ENCODE peak calls at places on chromosome 21, in eight cellular contexts. B is stimulated activated naive CD4-positive, alpha-beta T cell; A is stimulated activated CD4-positive, alpha-beta T cell treated with anti-CD3 and anti-CD28 coated beads, Interleukin-2, amount 100 ng/mL, for 48 hours; D is NCI-H460; Y is left ventricle myocardium inferior; P is Right ventricle myocardium superior; G is NCI-H2081; T is activated T-helper 2 cell treated with anti-CD3 and anti-CD28 coated beads, Interferon-gamma antibody, Interleukin-2, Interleukin-4, amounts not matched to agents 10 μg/mL and 5 μg/mL and 100 μg/mL, durations not matched to agents 14 hours and 24 hours and 36 hours. C is an unnamed sample.

GRCh38 chr21:45551316-45551715 is 9.1 kb upstream of the SLC19A1 start:
- DNase-seq in T (no peak), D (peak; percentile 75), Y (peak; percentile 9), B (no peak), G (no peak), A (no peak), P (no peak), C (no peak)

GRCh38 chr21:35611752-35612151 is 448.6 kb downstream of the SETD4 start:
- DNase-seq in D (no peak), G (no peak), P (no peak), A (no peak), T (no peak), B (no peak), Y (no peak), C (no peak)

GRCh38 chr21:24353492-24353891 is 1253.8 kb downstream of the MRPL39 start:
- DNase-seq in D (no peak), B (no peak), T (no peak), Y (no peak), P (no peak), G (no peak), A (no peak), C (no peak)

GRCh38 chr21:15506086-15506485 is 223.7 kb upstream of the USP25 start:
- DNase-seq in G (no peak), B (no peak), P (no peak), T (no peak), Y (no peak), A (no peak), D (no peak), C (no peak)

GRCh38 chr21:41964171-41964570 is 10.4 kb upstream of the C2CD2 start:
- DNase-seq in D (no peak), P (no peak), Y (no peak), T (no peak), G (no peak), B (no peak), A (no peak), C (no peak)

GRCh38 chr21:41564871-41565281 is 56.9 kb upstream of the TMPRSS2 start:
- DNase-seq in G (no peak), B (no peak), Y (no peak), T (no peak), A (no peak), D (no peak), P (no peak), C (no peak)

GRCh38 chr21:25845729-25846256 is 111.0 kb downstream of the GABPA start:
- DNase-seq in T (no peak), D (no peak), P (no peak), G (no peak), Y (no peak), A (no peak), B (no peak), C (peak; percentile 52)

GRCh38 chr21:35011681-35012080 is 37.4 kb downstream of the RUNX1 start:
- DNase-seq in A (no peak), B (no peak), D (no peak), G (no peak), T (no peak), Y (no peak), P (no peak), C (no peak)

GRCh38 chr21:17622018-17622417 is 9.3 kb upstream of the BTG3 start:
- DNase-seq in P (no peak), G (no peak), Y (no peak), B (no peak), D (no peak), T (no peak), A (no peak), C (no peak)

GRCh38 chr21:28126521-28127317 is 866.0 kb downstream of the LTN1 start:
- DNase-seq in D (no peak), P (no peak), B (no peak), T (no peak), G (no peak), Y (no peak), A (no peak), C (no peak)

GRCh38 chr21:33036430-33037162 is 10.9 kb downstream of the OLIG2 start:
- DNase-seq in D (no peak), B (no peak), A (no peak), T (peak; percentile 26), Y (peak; percentile 41), P (peak; percentile 65), G (no peak), C (no peak)

GRCh38 chr21:31873275-31873695 is 465 bp downstream of the HUNK start:
- DNase-seq in P (no peak), B (no peak), A (peak; percentile 9), T (no peak), Y (no peak), D (no peak), G (no peak), C (no peak)

GRCh38 chr21:38354231-38354630 is 97.4 kb downstream of the KCNJ15 start:
- DNase-seq in G (no peak), Y (no peak), D (no peak), A (no peak), P (no peak), T (no peak), B (no peak), C (no peak)

GRCh38 chr21:44706026-44706705 is 5.2 kb downstream of the TSPEAR start:
- DNase-seq in P (no peak), D (no peak), Y (no peak), A (no peak), T (no peak), B (no peak), G (no peak), C (no peak)

GRCh38 chr21:45430521-45431501 is 25.8 kb downstream of the COL18A1 start:
- DNase-seq in D (no peak), B (no peak), G (no peak), Y (no peak), A (no peak), P (no peak), T (no peak), C (no peak)

GRCh38 chr21:36113647-36114428 is 21.0 kb upstream of the CBR3 start:
- DNase-seq in A (no peak), B (peak; percentile 69), G (no peak), Y (no peak), T (peak; percentile 47), P (no peak), D (no peak), C (no peak)

GRCh38 chr21:29904359-29905282 is 35.2 kb downstream of the GRIK1 start:
- DNase-seq in D (no peak), B (no peak), P (no peak), G (no peak), A (no peak), T (no peak), Y (no peak), C (no peak)

GRCh38 chr21:25733859-25734653 is 648 bp downstream of the ATP5PF start:
- DNase-seq in P (no peak), Y (no peak), G (no peak), T (no peak), D (no peak), A (no peak), B (no peak), C (peak; percentile 38)

GRCh38 chr21:36848875-36849274 is 117.6 kb downstream of the HLCS start:
- DNase-seq in G (no peak), T (no peak), P (no peak), Y (no peak), A (no peak), D (no peak), B (no peak), C (peak; percentile 50)

GRCh38 chr21:35933466-35933865 is 126.9 kb downstream of the SETD4 start:
- DNase-seq in A (no peak), G (no peak), P (peak; percentile 68), B (no peak), T (no peak), Y (peak; percentile 43), D (no peak), C (peak; percentile 63)

GRCh38 chr21:28822882-28823335 is 169.8 kb downstream of the LTN1 start:
- DNase-seq in D (no peak), T (no peak), A (no peak), P (no peak), Y (no peak), G (no peak), B (no peak), C (no peak)

GRCh38 chr21:32382108-32382601 is 10.7 kb downstream of the URB1 start:
- DNase-seq in P (no peak), A (no peak), G (no peak), D (no peak), T (no peak), Y (no peak), B (no peak), C (no peak)

GRCh38 chr21:15617968-15618367 is 111.8 kb upstream of the USP25 start:
- DNase-seq in B (no peak), Y (no peak), D (no peak), A (no peak), G (no peak), P (no peak), T (no peak), C (no peak)

GRCh38 chr21:44516828-44517174 is 23.2 kb downstream of the KRTAP10-1 start:
- DNase-seq in P (peak; percentile 4), G (no peak), A (no peak), Y (no peak), D (no peak), B (no peak), T (no peak), C (no peak)

GRCh38 chr21:38140192-38140905 is 116.4 kb upstream of the KCNJ15 start:
- DNase-seq in A (no peak), P (peak; percentile 73), B (no peak), T (no peak), G (no peak), Y (peak; percentile 60), D (peak; percentile 80), C (no peak)

GRCh38 chr21:15401331-15401730 is 328.5 kb upstream of the USP25 start:
- DNase-seq in A (no peak), D (no peak), T (no peak), Y (no peak), P (no peak), B (no peak), G (no peak), C (no peak)

GRCh38 chr21:41583274-41583790 is 75.4 kb upstream of the TMPRSS2 start:
- DNase-seq in D (no peak), G (no peak), T (no peak), B (no peak), P (no peak), Y (no peak), A (no peak), C (no peak)

GRCh38 chr21:27024316-27024715 is 57.4 kb upstream of the ADAMTS5 start:
- DNase-seq in G (no peak), Y (no peak), B (no peak), D (no peak), A (no peak), T (no peak), P (no peak), C (no peak)

GRCh38 chr21:17775431-17776126 is 43.6 kb downstream of the C21orf91 start:
- DNase-seq in D (no peak), B (peak; percentile 4), Y (no peak), P (no peak), A (no peak), T (peak; percentile 24), G (no peak), C (no peak)

GRCh38 chr21:43369124-43369523 is 57.8 kb downstream of the SIK1 start:
- DNase-seq in P (no peak), D (peak; percentile 61), T (no peak), G (no peak), A (no peak), Y (no peak), B (no peak), C (peak; percentile 43)

C was measured in pons.